ENCODE peak calls at places on chromosomes 5 and 9, in six cellular contexts. F is cardiac fibroblast, H is kidney, Y is uterus, X is OCI-LY7, B is heart right ventricle. Q is an unnamed sample.

GRCh38 chr5:15420201-15420600 is 79.8 kb upstream of the FBXL7 start:
- DNase-seq in X (no peak), B (peak; percentile 44), Y (peak; percentile 55), F (no peak), H (no peak), Q (peak; percentile 63)

GRCh38 chr5:60455589-60455988 is 244.4 kb downstream of the DEPDC1B start:
- DNase-seq in B (no peak), Y (no peak), F (no peak), X (no peak), H (no peak), Q (no peak)

GRCh38 chr5:115033861-115034260 is 135.8 kb downstream of the TRIM36 start:
- DNase-seq in F (no peak), H (no peak), X (no peak), B (no peak), Y (no peak), Q (peak; percentile 57)

GRCh38 chr9:113901196-113901818 is 25.2 kb downstream of the ZNF618 start:
- DNase-seq in H (no peak), B (no peak), X (no peak), F (no peak), Y (no peak), Q (no peak)

GRCh38 chr5:158514353-158514960 is 585.3 kb downstream of the EBF1 start:
- DNase-seq in B (no peak), H (no peak), X (no peak), Y (no peak), F (peak; percentile 87), Q (no peak)

GRCh38 chr9:17793713-17794622 is 215.1 kb downstream of the SH3GL2 start:
- DNase-seq in Y (no peak), H (no peak), B (no peak), F (peak; percentile 22), X (no peak), Q (peak; percentile 25)

GRCh38 chr5:41414598-41414997 is 95.8 kb downstream of the PLCXD3 start:
- DNase-seq in H (no peak), B (no peak), F (peak; percentile 97), X (no peak), Y (peak; percentile 23), Q (no peak)

GRCh38 chr9:16487915-16488314 is 382.6 kb downstream of the BNC2 start:
- DNase-seq in B (no peak), X (no peak), F (no peak), Y (no peak), H (no peak), Q (no peak)

GRCh38 chr9:125999504-125999881 is 252.3 kb downstream of the PBX3 start:
- DNase-seq in Y (no peak), X (no peak), B (no peak), F (no peak), H (peak; percentile 22), Q (no peak)

GRCh38 chr9:104872959-104873850 is 54.8 kb downstream of the ABCA1 start:
- DNase-seq in X (no peak), Y (peak; percentile 61), H (no peak), F (peak; percentile 98), B (no peak), Q (peak; percentile 69)

GRCh38 chr5:179901462-179901861 is 6.2 kb downstream of the TBC1D9B start:
- DNase-seq in F (no peak), Y (no peak), X (no peak), H (peak; percentile 6), B (no peak), Q (peak; percentile 81)

GRCh38 chr5:115414406-115415142 is 118.1 kb upstream of the CCDC112 start:
- DNase-seq in B (no peak), F (peak; percentile 91), H (no peak), X (no peak), Y (peak; percentile 22), Q (no peak)

GRCh38 chr5:113900831-113901230 is 387.3 kb downstream of the YTHDC2 start:
- DNase-seq in H (no peak), F (no peak), B (no peak), X (no peak), Y (no peak), Q (no peak)

GRCh38 chr9:14323969-14324366 is 10.0 kb upstream of the NFIB start:
- DNase-seq in Y (no peak), X (no peak), F (no peak), H (no peak), B (no peak), Q (no peak)

GRCh38 chr5:133065482-133065881 is 13.7 kb downstream of the HSPA4 start:
- DNase-seq in F (no peak), Y (no peak), H (no peak), B (no peak), X (no peak), Q (no peak)

GRCh38 chr5:165361143-165361542 is 1855.7 kb downstream of the MAT2B start:
- DNase-seq in X (no peak), Y (no peak), F (no peak), B (no peak), H (no peak), Q (no peak)

GRCh38 chr5:4873656-4874055 is 266.5 kb upstream of the ADAMTS16 start:
- DNase-seq in F (no peak), X (no peak), H (no peak), B (no peak), Y (no peak), Q (no peak)

GRCh38 chr9:17802249-17802857 is 223.5 kb downstream of the SH3GL2 start:
- DNase-seq in B (no peak), H (no peak), Y (no peak), F (peak; percentile 41), X (peak; percentile 6), Q (no peak)

GRCh38 chr9:133877327-133877726 is 114.8 kb downstream of the VAV2 start:
- DNase-seq in B (no peak), H (no peak), F (no peak), Y (no peak), X (no peak), Q (no peak)

GRCh38 chr9:133238272-133238850 is 29.3 kb upstream of the OBP2B start:
- DNase-seq in H (peak; percentile 94), B (peak; percentile 93), F (peak; percentile 69), Y (peak; percentile 81), X (no peak), Q (peak; percentile 96)

GRCh38 chr9:133470988-133471387 is 7.9 kb downstream of the SLC2A6 start:
- DNase-seq in F (no peak), Y (no peak), X (no peak), H (no peak), B (no peak), Q (no peak)

GRCh38 chr5:5149154-5149553 is 9.0 kb downstream of the ADAMTS16 start:
- DNase-seq in F (no peak), Y (no peak), H (no peak), X (no peak), B (no peak), Q (no peak)

GRCh38 chr5:125409496-125410351 is 663.3 kb upstream of the ZNF608 start:
- DNase-seq in B (no peak), F (peak; percentile 48), H (no peak), X (no peak), Y (no peak), Q (no peak)

GRCh38 chr5:2093859-2094615 is 211.3 kb upstream of the IRX4 start:
- DNase-seq in F (peak; percentile 86), Y (peak; percentile 27), B (no peak), X (no peak), H (no peak), Q (no peak)

GRCh38 chr5:98587166-98587565 is 186.3 kb upstream of the RGMB start:
- DNase-seq in B (no peak), Y (no peak), X (no peak), H (no peak), F (no peak), Q (no peak)

GRCh38 chr9:80085668-80086067 is 513.9 kb downstream of the TLE4 start:
- DNase-seq in F (peak; percentile 18), X (no peak), H (no peak), Y (no peak), B (no peak), Q (no peak)

GRCh38 chr9:136750526-136750925 is 2.2 kb upstream of the LCN6 start:
- DNase-seq in F (peak; percentile 33), H (no peak), X (no peak), Y (no peak), B (no peak), Q (no peak)
- H3K4me3 ChIP-seq in F (no peak overlapping the region), H (no peak overlapping the region), X (no peak overlapping the region), Y (no peak overlapping the region), B (no peak overlapping the region), Q (no peak overlapping the region)

DNA sequence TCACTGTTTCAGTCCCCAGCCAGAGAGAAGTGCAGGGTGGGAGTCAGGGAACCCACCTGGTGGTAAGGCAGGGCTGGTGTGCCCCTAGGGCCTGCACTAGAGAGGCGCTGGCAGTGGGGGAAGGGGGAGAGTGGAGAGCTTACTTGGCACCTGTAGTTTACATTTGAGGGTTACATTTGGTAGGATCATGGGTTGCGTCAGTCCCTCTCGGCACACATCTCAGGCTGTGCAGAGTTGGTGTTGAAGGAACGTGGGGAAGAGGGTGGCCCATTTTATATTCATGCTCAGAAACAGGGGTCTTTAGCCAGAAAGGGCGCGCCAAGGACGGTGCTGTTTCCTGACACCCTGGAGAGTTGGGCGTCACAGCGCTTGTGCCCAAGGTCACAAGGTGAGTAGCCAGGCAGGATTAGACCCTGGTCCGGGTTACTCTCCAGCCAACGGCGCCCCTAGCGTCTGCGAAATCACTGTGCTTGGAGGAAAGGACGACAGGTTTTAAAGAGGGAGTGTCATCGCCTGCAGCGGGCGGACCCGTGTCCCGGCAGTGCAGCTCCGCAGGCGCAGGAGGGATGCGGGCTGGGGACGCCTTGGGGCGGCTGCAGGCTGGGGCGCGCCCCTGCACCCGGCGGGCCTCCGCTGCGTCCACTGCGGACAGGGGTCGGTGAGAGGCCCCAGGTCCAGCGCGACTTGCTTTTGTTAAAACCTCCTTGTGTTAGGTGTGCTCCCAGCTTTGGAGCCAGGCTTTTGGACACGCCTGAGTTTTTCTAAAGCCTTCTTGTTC is 272.6 kb downstream of the FANCC start:
- DNase-seq in X (no peak), F (no peak), Y (no peak), H (peak; percentile 82), B (peak; percentile 54), Q (no peak)
- H3K4me3 ChIP-seq in X (no peak overlapping the region), F (no peak overlapping the region), Y (no peak overlapping the region), H (no peak overlapping the region), B (no peak overlapping the region), Q (no peak overlapping the region)

GRCh38 chr5:58334035-58334434 is 125.9 kb downstream of the PLK2 start:
- DNase-seq in F (no peak), H (no peak), Y (no peak), B (no peak), X (no peak), Q (peak; percentile 18)
- H3K4me3 ChIP-seq in F (no peak overlapping the region), H (no peak overlapping the region), Y (no peak overlapping the region), B (no peak overlapping the region), X (no peak overlapping the region), Q (no peak overlapping the region)

DNA sequence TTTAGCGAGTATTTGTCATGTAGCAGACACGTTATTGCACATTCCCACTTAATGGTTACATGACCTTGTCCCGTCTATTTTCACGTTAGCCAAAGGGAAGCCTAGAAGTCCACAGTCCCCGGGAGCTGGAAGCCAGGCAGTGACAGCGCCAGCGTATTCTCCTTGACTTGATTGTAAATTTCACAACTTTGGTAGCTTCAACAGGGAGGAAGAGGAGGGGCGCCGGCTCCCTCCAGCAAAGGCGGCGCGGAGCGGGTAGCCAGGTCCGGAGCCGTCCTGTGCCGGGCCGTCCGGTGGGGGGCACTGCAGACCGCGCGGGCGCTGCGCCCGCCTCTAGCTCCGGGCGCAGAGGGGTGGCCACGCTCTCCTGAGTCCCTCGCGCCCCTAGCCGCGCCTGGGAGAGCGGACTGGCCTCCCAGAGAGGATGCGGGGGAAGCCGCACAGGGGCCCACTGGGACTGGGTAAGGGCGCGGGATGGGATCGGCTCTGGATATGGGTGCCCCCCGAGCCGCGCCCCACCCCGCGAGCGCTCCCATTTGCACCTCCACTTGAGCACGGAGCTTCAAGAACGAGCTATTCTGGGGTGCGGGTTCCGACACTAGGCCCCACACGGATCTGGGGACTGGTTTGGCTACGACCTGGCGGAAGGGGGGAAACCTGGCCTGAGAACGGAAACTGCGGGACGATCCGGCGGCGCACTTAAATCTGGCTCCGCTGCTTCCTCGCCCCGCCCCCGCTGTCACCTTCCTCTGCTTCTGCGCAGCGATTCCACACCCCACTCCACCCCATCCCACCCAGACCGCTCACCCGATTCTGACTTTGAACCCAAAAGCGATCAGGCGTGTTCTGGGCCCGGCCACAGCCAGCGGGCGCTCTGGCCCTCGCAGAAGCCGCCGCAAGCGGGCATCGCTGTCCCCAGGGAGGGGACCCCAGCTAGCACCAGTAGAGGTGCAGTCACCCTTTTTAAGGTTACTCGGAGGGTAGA is 23.8 kb downstream of the KLF4 start:
- DNase-seq in B (peak; percentile 80), F (peak; percentile 61), X (no peak), Y (peak; percentile 81), H (peak; percentile 81), Q (peak; percentile 71)
- H3K4me3 ChIP-seq in B (peak overlapping the region; percentile 46), F (peak overlapping the region; percentile 74), X (no peak overlapping the region), Y (peak overlapping the region; percentile 33), H (peak overlapping the region; percentile 36), Q (peak overlapping the region; percentile 58)

Q was measured in testis.